ENCODE peak calls at places on chromosomes 3 and 15, in five cellular contexts. One of them, this sample, is unnamed.
A peak's percentile ranks its signal among the peaks of the same experiment; 100 is the strongest.

GRCh38 chr3:192372627-192373026 is 354.7 kb downstream of the FGF12 start:
- DNase-seq in GM12865: no peak
- DNase-seq in sigmoid colon: no peak
- DNase-seq in right atrium auricular region: no peak
- DNase-seq in PC-9: no peak
- DNase-seq in this sample: no peak

GRCh38 chr15:25410649-25411048 is 28.2 kb downstream of the UBE3A start:
- DNase-seq in GM12865: no peak
- DNase-seq in PC-9: no peak
- DNase-seq in sigmoid colon: no peak
- DNase-seq in right atrium auricular region: no peak
- DNase-seq in this sample: no peak

GRCh38 chr15:81321667-81322066 is 2.3 kb downstream of the STARD5 start:
- DNase-seq in GM12865: no peak
- DNase-seq in right atrium auricular region: no peak
- DNase-seq in sigmoid colon: no peak
- DNase-seq in PC-9: no peak
- DNase-seq in this sample: no peak

GRCh38 chr3:136239094-136239493 is 11.0 kb upstream of the PCCB start:
- DNase-seq in right atrium auricular region: no peak
- DNase-seq in sigmoid colon: no peak
- DNase-seq in GM12865: no peak
- DNase-seq in PC-9: no peak
- DNase-seq in this sample: no peak

GRCh38 chr3:23519548-23520208 is 286.1 kb upstream of the UBE2E1 start:
- DNase-seq in PC-9: no peak
- DNase-seq in sigmoid colon: no peak
- DNase-seq in right atrium auricular region: no peak
- DNase-seq in GM12865: peak; percentile 54
- DNase-seq in this sample: no peak

GRCh38 chr3:19254189-19254588 is 105.9 kb downstream of the KCNH8 start:
- DNase-seq in GM12865: no peak
- DNase-seq in sigmoid colon: no peak
- DNase-seq in PC-9: no peak
- DNase-seq in right atrium auricular region: no peak
- DNase-seq in this sample: no peak

GRCh38 chr15:38062679-38063078 is 128.2 kb downstream of the TMCO5A start:
- DNase-seq in GM12865: no peak
- DNase-seq in right atrium auricular region: no peak
- DNase-seq in PC-9: no peak
- DNase-seq in sigmoid colon: no peak
- DNase-seq in this sample: no peak

GRCh38 chr3:194080473-194080872 is 55.5 kb upstream of the HES1 start:
- DNase-seq in right atrium auricular region: no peak
- DNase-seq in GM12865: no peak
- DNase-seq in sigmoid colon: no peak
- DNase-seq in PC-9: no peak
- DNase-seq in this sample: no peak

GRCh38 chr3:126050050-126050392 is 33.9 kb downstream of the SLC41A3 start:
- DNase-seq in PC-9: no peak
- DNase-seq in right atrium auricular region: peak; percentile 43
- DNase-seq in GM12865: no peak
- DNase-seq in sigmoid colon: no peak
- DNase-seq in this sample: no peak

GRCh38 chr3:99783009-99783573 is 34.6 kb upstream of the CMSS1 start:
- DNase-seq in sigmoid colon: no peak
- DNase-seq in right atrium auricular region: no peak
- DNase-seq in PC-9: no peak
- DNase-seq in GM12865: no peak
- DNase-seq in this sample: no peak

GRCh38 chr15:71465109-71465508 is 345.2 kb upstream of the NR2E3 start:
- DNase-seq in sigmoid colon: no peak
- DNase-seq in GM12865: no peak
- DNase-seq in PC-9: no peak
- DNase-seq in right atrium auricular region: no peak
- DNase-seq in this sample: no peak

GRCh38 chr3:81544385-81544784 is 217.1 kb downstream of the GBE1 start:
- DNase-seq in GM12865: peak; percentile 1
- DNase-seq in right atrium auricular region: no peak
- DNase-seq in PC-9: no peak
- DNase-seq in sigmoid colon: no peak
- DNase-seq in this sample: no peak

GRCh38 chr3:175777965-175778364 is 918.8 kb downstream of the NAALADL2 start:
- DNase-seq in PC-9: no peak
- DNase-seq in sigmoid colon: no peak
- DNase-seq in right atrium auricular region: no peak
- DNase-seq in GM12865: no peak
- DNase-seq in this sample: no peak

GRCh38 chr3:10025205-10026083 is 793 bp upstream of the FANCD2 start:
- DNase-seq in PC-9: no peak
- DNase-seq in right atrium auricular region: no peak
- DNase-seq in sigmoid colon: no peak
- DNase-seq in GM12865: no peak
- DNase-seq in this sample: no peak

GRCh38 chr3:192090586-192090985 is 629.6 kb downstream of the PYDC2 start:
- DNase-seq in sigmoid colon: no peak
- DNase-seq in PC-9: no peak
- DNase-seq in right atrium auricular region: no peak
- DNase-seq in GM12865: peak; percentile 35
- DNase-seq in this sample: no peak

GRCh38 chr15:75544273-75544862 is 34.7 kb downstream of the PTPN9 start:
- DNase-seq in sigmoid colon: no peak
- DNase-seq in right atrium auricular region: no peak
- DNase-seq in PC-9: no peak
- DNase-seq in GM12865: no peak
- DNase-seq in this sample: no peak

GRCh38 chr15:47717036-47717611 is at the start of gene SEMA6D:
- DNase-seq in PC-9: no peak
- DNase-seq in right atrium auricular region: peak; percentile 83
- DNase-seq in GM12865: no peak
- DNase-seq in sigmoid colon: peak; percentile 77
- DNase-seq in this sample: peak; percentile 83

GRCh38 chr3:60064210-60065178 is 1014.7 kb upstream of the CFAP20DC start:
- DNase-seq in sigmoid colon: no peak
- DNase-seq in PC-9: no peak
- DNase-seq in GM12865: no peak
- DNase-seq in right atrium auricular region: no peak
- DNase-seq in this sample: no peak

GRCh38 chr3:108838411-108838810 is 15.8 kb downstream of the TRAT1 start:
- DNase-seq in sigmoid colon: no peak
- DNase-seq in GM12865: no peak
- DNase-seq in right atrium auricular region: no peak
- DNase-seq in PC-9: no peak
- DNase-seq in this sample: no peak

GRCh38 chr3:64505419-64505818 is 182.4 kb downstream of the ADAMTS9 start:
- DNase-seq in sigmoid colon: no peak
- DNase-seq in right atrium auricular region: no peak
- DNase-seq in GM12865: peak; percentile 15
- DNase-seq in PC-9: no peak
- DNase-seq in this sample: no peak

GRCh38 chr15:40409366-40409765 is 3.8 kb downstream of the IVD start:
- DNase-seq in GM12865: peak; percentile 80
- DNase-seq in sigmoid colon: no peak
- DNase-seq in right atrium auricular region: no peak
- DNase-seq in PC-9: no peak
- DNase-seq in this sample: no peak

GRCh38 chr15:72231847-72232461 is 964 bp upstream of the PKM start:
- DNase-seq in right atrium auricular region: no peak
- DNase-seq in GM12865: peak; percentile 59
- DNase-seq in sigmoid colon: no peak
- DNase-seq in PC-9: peak; percentile 50
- DNase-seq in this sample: no peak

GRCh38 chr15:98785796-98786581 is 137.7 kb downstream of the IGF1R start:
- DNase-seq in right atrium auricular region: no peak
- DNase-seq in PC-9: no peak
- DNase-seq in sigmoid colon: no peak
- DNase-seq in GM12865: peak; percentile 72
- DNase-seq in this sample: no peak

GRCh38 chr15:55992769-55993110 is 672 bp downstream of the NEDD4 start:
- DNase-seq in sigmoid colon: no peak
- DNase-seq in PC-9: no peak
- DNase-seq in GM12865: no peak
- DNase-seq in right atrium auricular region: no peak
- DNase-seq in this sample: no peak

GRCh38 chr3:72618739-72619138 is 229.5 kb downstream of the SHQ1 start:
- DNase-seq in right atrium auricular region: no peak
- DNase-seq in PC-9: no peak
- DNase-seq in GM12865: no peak
- DNase-seq in sigmoid colon: no peak
- DNase-seq in this sample: no peak

GRCh38 chr15:63834500-63835210 is 907 bp upstream of the HERC1 start:
- DNase-seq in sigmoid colon: no peak
- DNase-seq in right atrium auricular region: no peak
- DNase-seq in GM12865: peak; percentile 46
- DNase-seq in PC-9: no peak
- DNase-seq in this sample: no peak

GRCh38 chr15:101123222-101123910 is 128.5 kb downstream of the CHSY1 start:
- DNase-seq in right atrium auricular region: no peak
- DNase-seq in GM12865: no peak
- DNase-seq in sigmoid colon: no peak
- DNase-seq in PC-9: no peak
- DNase-seq in this sample: no peak

GRCh38 chr3:28033059-28033784 is 208.2 kb upstream of the CMC1 start:
- DNase-seq in PC-9: no peak
- DNase-seq in sigmoid colon: no peak
- DNase-seq in right atrium auricular region: no peak
- DNase-seq in GM12865: peak; percentile 25
- DNase-seq in this sample: no peak

GRCh38 chr3:45938858-45939257 is 4.4 kb upstream of the CXCR6 start:
- DNase-seq in GM12865: peak; percentile 94
- DNase-seq in sigmoid colon: peak; percentile 91
- DNase-seq in PC-9: peak; percentile 73
- DNase-seq in right atrium auricular region: peak; percentile 93
- DNase-seq in this sample: peak; percentile 83

GRCh38 chr15:91127236-91127914 is 27.3 kb downstream of the SV2B start:
- DNase-seq in right atrium auricular region: no peak
- DNase-seq in PC-9: no peak
- DNase-seq in sigmoid colon: no peak
- DNase-seq in GM12865: no peak
- DNase-seq in this sample: no peak

GRCh38 chr3:42601898-42602581 is 1.6 kb downstream of the NKTR start:
- DNase-seq in sigmoid colon: no peak
- DNase-seq in GM12865: peak; percentile 52
- DNase-seq in PC-9: no peak
- DNase-seq in right atrium auricular region: no peak
- DNase-seq in this sample: no peak

GRCh38 chr15:99239545-99240198 is 9.7 kb downstream of the TTC23 start:
- DNase-seq in PC-9: no peak
- DNase-seq in sigmoid colon: no peak
- DNase-seq in right atrium auricular region: no peak
- DNase-seq in GM12865: peak; percentile 73
- DNase-seq in this sample: no peak

GRCh38 chr3:46706771-46707582 is 5.8 kb downstream of the TMIE start:
- DNase-seq in GM12865: no peak
- DNase-seq in sigmoid colon: peak; percentile 48
- DNase-seq in right atrium auricular region: no peak
- DNase-seq in PC-9: no peak
- DNase-seq in this sample: peak; percentile 13

GRCh38 chr3:46965151-46965550 is 11.4 kb downstream of the CCDC12 start:
- DNase-seq in GM12865: peak; percentile 35
- DNase-seq in right atrium auricular region: no peak
- DNase-seq in PC-9: no peak
- DNase-seq in sigmoid colon: no peak
- DNase-seq in this sample: no peak

GRCh38 chr3:28250999-28251398 is 9.6 kb downstream of the CMC1 start:
- DNase-seq in PC-9: no peak
- DNase-seq in right atrium auricular region: no peak
- DNase-seq in sigmoid colon: no peak
- DNase-seq in GM12865: no peak
- DNase-seq in this sample: no peak

DNA sequence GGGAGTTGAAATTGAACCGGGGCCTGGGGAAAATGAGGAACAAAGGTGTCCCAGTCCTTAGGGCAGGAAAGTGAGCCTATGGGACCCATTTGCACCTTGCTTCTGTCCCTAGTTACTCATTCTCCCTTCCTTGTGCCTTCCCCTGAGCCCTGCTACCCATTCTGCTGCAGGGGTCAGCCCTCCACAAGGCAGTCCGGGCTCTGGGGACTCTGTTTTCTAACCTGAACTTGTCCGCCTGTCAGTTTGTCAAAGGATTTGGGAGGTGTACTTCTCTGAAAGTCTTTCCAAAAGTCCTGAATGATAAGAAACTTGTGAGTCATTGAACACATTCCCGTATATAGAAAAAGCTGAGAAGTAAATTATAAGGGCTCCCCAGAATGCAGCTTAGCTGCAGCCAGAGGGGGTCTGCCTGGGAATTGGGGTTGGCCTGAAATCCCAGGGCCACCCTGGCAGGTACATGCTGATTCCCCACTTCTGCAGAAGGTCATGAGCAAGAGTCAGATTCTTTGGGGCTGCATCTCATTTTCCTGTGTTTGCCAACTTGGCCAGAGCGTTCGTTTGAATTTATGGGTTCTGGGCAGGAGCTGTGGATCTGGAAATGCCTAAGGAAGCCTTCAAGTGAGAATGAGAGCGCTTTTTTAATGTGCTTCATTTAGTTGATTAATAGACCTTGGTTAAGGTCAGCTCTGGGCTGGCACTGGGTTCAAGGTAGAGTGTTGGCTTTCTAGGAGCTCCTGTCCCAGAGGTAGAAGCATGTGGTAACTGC is 2.9 kb downstream of the SLC6A6 start:
- DNase-seq in right atrium auricular region: no peak
- DNase-seq in sigmoid colon: no peak
- DNase-seq in PC-9: no peak
- DNase-seq in GM12865: no peak
- DNase-seq in this sample: no peak
- H3K4me3 ChIP-seq in right atrium auricular region: peak overlapping the region; percentile 83
- H3K4me3 ChIP-seq in sigmoid colon: no peak overlapping the region
- H3K4me3 ChIP-seq in PC-9: peak overlapping the region; percentile 88
- H3K4me3 ChIP-seq in GM12865: no peak overlapping the region
- H3K4me3 ChIP-seq in this sample: peak overlapping the region; percentile 43

GRCh38 chr15:60389261-60390077 is 8.3 kb downstream of the ANXA2 start:
- DNase-seq in GM12865: peak; percentile 72
- DNase-seq in right atrium auricular region: no peak
- DNase-seq in PC-9: no peak
- DNase-seq in sigmoid colon: no peak
- DNase-seq in this sample: no peak
- H3K4me3 ChIP-seq in GM12865: peak overlapping the region; percentile 49
- H3K4me3 ChIP-seq in right atrium auricular region: no peak overlapping the region
- H3K4me3 ChIP-seq in PC-9: no peak overlapping the region
- H3K4me3 ChIP-seq in sigmoid colon: no peak overlapping the region
- H3K4me3 ChIP-seq in this sample: peak overlapping the region; percentile 6

GRCh38 chr3:150335631-150336030 is 72.5 kb upstream of the TSC22D2 start:
- DNase-seq in GM12865: no peak
- DNase-seq in PC-9: no peak
- DNase-seq in right atrium auricular region: no peak
- DNase-seq in sigmoid colon: no peak
- DNase-seq in this sample: no peak
- H3K4me3 ChIP-seq in GM12865: no peak overlapping the region
- H3K4me3 ChIP-seq in PC-9: no peak overlapping the region
- H3K4me3 ChIP-seq in right atrium auricular region: no peak overlapping the region
- H3K4me3 ChIP-seq in sigmoid colon: no peak overlapping the region
- H3K4me3 ChIP-seq in this sample: no peak overlapping the region

DNA sequence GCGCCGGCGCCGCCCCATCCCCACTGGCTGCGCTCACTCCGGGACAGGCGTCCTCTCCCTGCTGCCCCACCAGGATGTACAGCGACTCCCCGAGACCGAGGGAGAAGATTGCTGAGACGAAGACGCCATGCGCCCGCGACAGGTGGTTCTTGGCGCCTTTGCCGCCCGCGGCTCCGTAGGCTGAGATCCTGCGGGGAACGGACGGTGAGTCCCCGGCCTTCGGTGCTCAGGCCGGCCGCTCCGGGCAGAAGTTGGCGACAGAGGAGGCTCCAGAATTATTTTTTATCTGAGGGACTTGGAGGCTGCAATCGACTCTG is 1.6 kb downstream of the LTK start:
- DNase-seq in right atrium auricular region: no peak
- DNase-seq in sigmoid colon: no peak
- DNase-seq in GM12865: no peak
- DNase-seq in PC-9: no peak
- DNase-seq in this sample: no peak
- H3K4me3 ChIP-seq in right atrium auricular region: no peak overlapping the region
- H3K4me3 ChIP-seq in sigmoid colon: peak overlapping the region; percentile 36
- H3K4me3 ChIP-seq in GM12865: no peak overlapping the region
- H3K4me3 ChIP-seq in PC-9: no peak overlapping the region
- H3K4me3 ChIP-seq in this sample: no peak overlapping the region